ENCODE peak calls at places on chromosomes 12 and 14, in eight cellular contexts. N is right atrium auricular region, W is AG09309, S is A549, I is IMR-90, D is fibroblast of mammary gland, R is mammary epithelial cell, E is AG10803. P is an unnamed sample.

GRCh38 chr12:107480836-107481608 is 204.6 kb upstream of the PWP1 start:
- DNase-seq in N (no peak), W (no peak), S (no peak), I (no peak), D (no peak), R (no peak), E (no peak), P (no peak)

GRCh38 chr12:132713123-132713522 is 2.5 kb downstream of the PGAM5 start:
- DNase-seq in N (no peak), W (no peak), S (no peak), I (no peak), D (no peak), R (peak), E (no peak), P (no peak)

GRCh38 chr14:46661728-46662127 is 10.1 kb upstream of the RPL10L start:
- DNase-seq in N (no peak), W (no peak), S (peak), I (no peak), D (no peak), R (no peak), E (no peak), P (no peak)

GRCh38 chr12:32051511-32052299 is 54.9 kb upstream of the BICD1 start:
- DNase-seq in N (no peak), W (peak), S (peak), I (peak), D (peak), R (peak), E (peak), P (peak)

GRCh38 chr14:90576581-90576980 is 179.8 kb downstream of the CALM1 start:
- DNase-seq in N (no peak), W (peak), S (no peak), I (peak), D (peak), R (no peak), E (peak), P (peak)

GRCh38 chr12:64992641-64993040 is 128.5 kb downstream of the WIF1 start:
- DNase-seq in N (no peak), W (no peak), S (no peak), I (no peak), D (no peak), R (no peak), E (no peak), P (no peak)

GRCh38 chr12:12333980-12334709 is 15.9 kb downstream of the MANSC1 start:
- DNase-seq in N (no peak), W (no peak), S (peak), I (peak), D (peak), R (peak), E (peak), P (peak)

GRCh38 chr12:121196902-121197301 is 13.0 kb upstream of the P2RX4 start:
- DNase-seq in N (no peak), W (no peak), S (no peak), I (no peak), D (no peak), R (no peak), E (no peak), P (no peak)

GRCh38 chr14:65432361-65432948 is 19.9 kb downstream of the FUT8 start:
- DNase-seq in N (no peak), W (no peak), S (no peak), I (no peak), D (no peak), R (no peak), E (no peak), P (peak)

GRCh38 chr12:67356400-67356799 is 87.2 kb downstream of the CAND1 start:
- DNase-seq in N (no peak), W (no peak), S (no peak), I (no peak), D (no peak), R (no peak), E (no peak), P (peak)

GRCh38 chr12:30795660-30796507 is 41.1 kb upstream of the CAPRIN2 start:
- DNase-seq in N (peak), W (no peak), S (peak), I (peak), D (peak), R (peak), E (peak), P (peak)
- TF ChIP-seq CTCF in N (no peak), W (peak), S (no peak), I (peak), D (no peak), R (peak), E (no peak), P (peak)

GRCh38 chr14:105475269-105475915 is 771 bp downstream of the CRIP2 start:
- DNase-seq in N (no peak), W (no peak), S (no peak), I (peak), D (peak), R (peak), E (no peak), P (no peak)

GRCh38 chr14:105474478-105475268 is at the start of gene CRIP2:
- DNase-seq in N (no peak), W (no peak), S (peak), I (peak), D (no peak), R (peak), E (peak), P (peak)

GRCh38 chr14:105477659-105478623 is 3.3 kb downstream of the CRIP2 start:
- DNase-seq in N (no peak), W (no peak), S (no peak), I (no peak), D (no peak), R (no peak), E (no peak), P (no peak)

GRCh38 chr14:105476937-105477658 is 2.5 kb downstream of the CRIP2 start:
- DNase-seq in N (no peak), W (no peak), S (no peak), I (no peak), D (no peak), R (no peak), E (no peak), P (no peak)

DNA sequence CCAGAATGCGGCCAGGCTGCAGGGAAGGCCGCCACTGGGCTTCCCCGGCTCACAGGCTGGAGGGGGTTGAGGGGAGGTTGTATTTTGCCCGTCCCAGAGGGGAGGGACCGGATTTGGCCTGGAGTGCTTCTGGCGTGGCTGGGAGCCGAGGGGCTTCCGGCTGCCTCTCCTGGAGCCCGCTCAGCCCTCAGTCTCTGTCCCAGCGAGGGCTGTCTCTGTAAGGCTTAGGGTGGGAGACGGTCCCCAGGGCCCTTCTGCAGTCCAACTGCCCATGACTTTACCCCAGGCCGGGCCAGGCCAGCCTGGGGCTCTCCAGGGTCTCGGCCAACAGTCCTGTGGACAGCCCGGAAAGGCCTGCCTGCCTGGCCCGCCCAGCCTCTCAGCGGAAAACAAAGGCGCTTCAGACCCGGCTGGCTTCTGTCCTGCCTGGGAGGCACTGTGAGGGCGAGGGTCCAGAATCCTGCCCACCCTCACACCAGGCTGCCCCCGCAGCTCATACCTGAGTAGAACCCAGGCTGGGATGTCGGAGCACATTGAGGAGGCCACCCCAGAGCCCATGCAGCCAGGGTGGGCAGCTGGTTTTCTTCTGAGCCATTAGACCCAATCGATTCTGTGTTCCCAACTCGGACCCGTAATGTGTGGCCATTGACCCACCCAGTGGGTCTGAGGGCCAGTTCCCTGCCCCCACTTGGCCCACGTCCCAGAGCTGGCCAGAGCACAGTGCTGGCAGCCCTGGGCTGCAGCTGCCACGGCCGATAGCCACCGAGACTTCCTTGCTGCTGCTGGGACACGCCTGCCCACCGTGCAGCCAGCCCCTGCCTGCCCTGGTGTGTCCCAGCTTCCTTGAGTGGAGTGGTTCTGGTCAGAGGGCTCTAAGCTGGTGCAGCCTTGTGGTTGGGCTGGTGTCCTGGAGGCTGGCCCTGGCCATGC is 1.6 kb downstream of the CRIP2 start:
- DNase-seq in N (no peak), W (no peak), S (no peak), I (peak), D (peak), R (peak), E (peak), P (peak)
- H3K4me3 ChIP-seq in N (peak), W (peak), S (peak), I (peak), D (peak), R (peak), E (peak), P (peak)

GRCh38 chr12:93467351-93468007 is at the start of gene MRPL42:
- DNase-seq in N (peak), W (peak), S (peak), I (peak), D (peak), R (peak), E (peak), P (peak)
- TF ChIP-seq CTCF in N (peak), W (peak), S (peak), I (peak), D (peak), R (peak), E (peak), P (peak)

GRCh38 chr14:103105580-103106168 is 11.1 kb downstream of the EXOC3L4 start:
- DNase-seq in N (no peak), W (no peak), S (no peak), I (no peak), D (no peak), R (no peak), E (no peak), P (no peak)

GRCh38 chr14:103104654-103105511 is 10.4 kb downstream of the EXOC3L4 start:
- DNase-seq in N (no peak), W (no peak), S (peak), I (peak), D (peak), R (peak), E (peak), P (peak)

GRCh38 chr14:103103461-103104388 is 9.2 kb downstream of the EXOC3L4 start:
- DNase-seq in N (no peak), W (no peak), S (peak), I (peak), D (peak), R (peak), E (peak), P (peak)

GRCh38 chr14:103102689-103103260 is 8.2 kb downstream of the EXOC3L4 start:
- DNase-seq in N (no peak), W (no peak), S (no peak), I (no peak), D (no peak), R (no peak), E (no peak), P (no peak)

GRCh38 chr14:103104389-103104653 is 9.8 kb downstream of the EXOC3L4 start:
- DNase-seq in N (no peak), W (no peak), S (no peak), I (no peak), D (no peak), R (no peak), E (no peak), P (no peak)
- H3K4me3 ChIP-seq in N (no peak), W (no peak), S (peak), I (no peak), D (no peak), R (no peak), E (no peak), P (no peak)

DNA sequence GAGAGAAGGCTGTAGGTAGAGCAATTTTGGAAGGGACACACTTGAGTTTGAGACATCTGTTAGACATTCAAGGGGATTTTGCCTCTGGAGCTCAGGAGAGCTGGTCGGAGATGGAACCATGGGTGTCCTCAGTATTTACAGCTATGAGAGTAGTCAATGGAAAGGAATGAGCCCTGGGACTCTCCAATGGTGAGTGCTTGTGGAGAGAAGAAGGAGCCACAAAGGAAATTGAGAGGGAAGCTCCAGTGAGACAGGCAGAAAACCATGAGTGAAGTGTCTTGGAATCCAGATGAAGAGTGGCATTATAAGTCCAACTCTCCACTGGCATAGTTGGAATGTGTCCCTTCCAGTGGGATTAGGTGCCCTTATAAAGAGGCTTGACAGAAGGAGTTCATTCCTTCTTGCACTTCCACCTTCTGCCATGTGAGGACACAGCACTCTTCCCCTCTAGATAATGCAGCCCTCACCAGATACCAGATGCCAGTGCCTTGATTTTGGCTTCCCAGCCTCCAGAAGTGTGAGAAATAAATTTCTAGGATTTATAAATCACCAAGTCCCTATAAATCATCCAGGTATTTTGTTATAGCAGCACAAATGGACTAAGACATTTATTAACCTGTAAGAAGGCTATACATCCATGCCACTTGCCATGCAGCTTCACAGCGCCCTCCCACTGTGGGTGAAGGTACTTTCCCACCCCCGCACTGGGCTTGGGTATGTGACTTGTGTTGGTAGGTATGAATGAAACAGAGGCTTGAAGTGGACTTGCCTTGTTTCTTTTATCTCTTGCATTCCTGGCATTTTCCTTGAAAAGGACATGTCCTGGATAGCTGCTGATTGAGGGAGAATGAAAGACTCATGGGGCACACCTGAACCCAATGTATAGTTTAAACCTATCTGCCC is 27.3 kb downstream of the LLPH start:
- DNase-seq in N (no peak), W (no peak), S (peak), I (peak), D (no peak), R (no peak), E (peak), P (no peak)
- TF ChIP-seq CTCF in N (no peak), W (no peak), S (no peak), I (peak), D (no peak), R (peak), E (peak), P (no peak)

GRCh38 chr14:103220982-103221641 is 97.9 kb downstream of the TNFAIP2 start:
- DNase-seq in N (no peak), W (no peak), S (no peak), I (no peak), D (no peak), R (no peak), E (peak), P (peak)
- H3K4me3 ChIP-seq in N (peak), W (no peak), S (no peak), I (no peak), D (no peak), R (no peak), E (peak), P (no peak)

GRCh38 chr12:102879144-102879763 is 37.8 kb downstream of the PAH start:
- DNase-seq in N (peak), W (peak), S (peak), I (peak), D (peak), R (peak), E (peak), P (peak)
- TF ChIP-seq CTCF in N (no peak), W (peak), S (peak), I (peak), D (peak), R (peak), E (peak), P (no peak)

DNA sequence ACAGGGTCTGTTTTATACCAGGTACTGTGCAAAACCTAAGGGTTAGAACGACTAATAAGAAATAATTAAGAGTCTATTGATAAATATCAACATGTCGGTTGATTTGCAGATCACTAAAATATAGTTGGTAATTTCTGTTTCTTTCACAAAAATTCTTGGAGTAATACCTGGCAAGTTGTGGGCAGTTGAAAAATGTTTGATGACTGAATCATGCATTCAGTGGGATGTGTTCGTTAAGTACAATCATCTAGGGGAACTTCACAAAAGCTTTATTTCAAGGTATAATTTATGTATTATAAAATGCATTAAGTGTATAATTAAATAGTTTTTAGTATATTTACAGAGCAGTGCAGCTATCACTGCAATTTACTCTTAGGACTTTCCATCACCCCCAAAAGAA is 120.0 kb downstream of the KCNA5 start:
- DNase-seq in N (no peak), W (no peak), S (no peak), I (peak), D (no peak), R (peak), E (no peak), P (no peak)
- H3K4me3 ChIP-seq in N (no peak), W (no peak), S (no peak), I (no peak), D (no peak), R (no peak), E (no peak), P (no peak)